ENCODE peak calls at places on chromosomes 4 and X, in nine cellular contexts. Q, K, M, U, N, S, P, E and F are unnamed samples.

GRCh38 chrX:3638280-3638873 is 75.1 kb downstream of the PRKX start:
- DNase-seq in Q (no peak), K (peak), M (peak), U (no peak), N (peak), S (peak), P (peak), E (no peak), F (peak)

GRCh38 chr4:137583650-137584049 is 51.4 kb upstream of the PCDH18 start:
- DNase-seq in Q (no peak), K (no peak), M (no peak), U (no peak), N (no peak), S (no peak), P (no peak), E (no peak), F (no peak)

GRCh38 chr4:123632646-123633045 is 236.1 kb downstream of the SPRY1 start:
- DNase-seq in Q (no peak), K (no peak), M (no peak), U (no peak), N (no peak), S (no peak), P (no peak), E (no peak), F (no peak)

GRCh38 chr4:8272472-8273428 is 3.2 kb downstream of the HTRA3 start:
- DNase-seq in Q (no peak), K (no peak), M (no peak), U (no peak), N (no peak), S (no peak), P (no peak), E (no peak), F (no peak)

GRCh38 chr4:26032572-26033320 is 118.7 kb downstream of the SMIM20 start:
- DNase-seq in Q (no peak), K (no peak), M (peak), U (no peak), N (peak), S (no peak), P (no peak), E (no peak), F (no peak)

GRCh38 chr4:87423313-87424031 is 1.1 kb downstream of the NUDT9 start:
- DNase-seq in Q (no peak), K (peak), M (peak), U (no peak), N (peak), S (no peak), P (no peak), E (peak), F (no peak)

GRCh38 chrX:22060451-22060940 is 28.4 kb downstream of the PHEX start:
- DNase-seq in Q (no peak), K (no peak), M (peak), U (no peak), N (no peak), S (no peak), P (peak), E (no peak), F (peak)

GRCh38 chr4:106333186-106333585 is 16.8 kb downstream of the AIMP1 start:
- DNase-seq in Q (no peak), K (no peak), M (no peak), U (no peak), N (no peak), S (no peak), P (no peak), E (no peak), F (no peak)

GRCh38 chr4:53899544-53900274 is 164.7 kb downstream of the CHIC2 start:
- DNase-seq in Q (no peak), K (no peak), M (no peak), U (no peak), N (no peak), S (no peak), P (no peak), E (no peak), F (no peak)

GRCh38 chr4:98027827-98028226 is 115.4 kb downstream of the STPG2 start:
- DNase-seq in Q (no peak), K (no peak), M (peak), U (no peak), N (no peak), S (peak), P (no peak), E (no peak), F (no peak)

GRCh38 chr4:138500869-138501268 is 258.7 kb upstream of the SLC7A11 start:
- DNase-seq in Q (no peak), K (no peak), M (no peak), U (no peak), N (no peak), S (no peak), P (no peak), E (no peak), F (no peak)

GRCh38 chrX:104324871-104325585 is 70.3 kb upstream of the ESX1 start:
- DNase-seq in Q (no peak), K (no peak), M (peak), U (no peak), N (no peak), S (no peak), P (no peak), E (no peak), F (no peak)

GRCh38 chr4:87734936-87735335 is 64.4 kb upstream of the IBSP start:
- DNase-seq in Q (no peak), K (no peak), M (peak), U (no peak), N (no peak), S (no peak), P (no peak), E (no peak), F (no peak)

GRCh38 chr4:27921236-27921635 is 1060.6 kb downstream of the STIM2 start:
- DNase-seq in Q (no peak), K (no peak), M (no peak), U (no peak), N (no peak), S (no peak), P (no peak), E (no peak), F (no peak)

GRCh38 chr4:173530326-173531062 is 465 bp upstream of the HAND2 start:
- DNase-seq in Q (no peak), K (no peak), M (no peak), U (no peak), N (no peak), S (no peak), P (no peak), E (no peak), F (no peak)

GRCh38 chr4:140153744-140154571 is at the start of gene MAML3:
- DNase-seq in Q (peak), K (peak), M (peak), U (peak), N (peak), S (peak), P (peak), E (peak), F (peak)